ENCODE peak calls at places on chromosome 5, in four cellular contexts. U, D, H and J are unnamed samples. For H3K27me3, the result is how much of the 10 kb centered on the place peaks cover.

GRCh38 chr5:75052461-75053285 is at the start of gene GCNT4:
- DNase-seq in U (peak), D (no peak), H (peak), J (no peak)

GRCh38 chr5:158450761-158451160 is 591.8 kb upstream of the CLINT1 start:
- DNase-seq in U (peak), D (no peak), H (peak), J (no peak)

GRCh38 chr5:138000102-138000723 is 32.7 kb downstream of the FAM13B start:
- DNase-seq in U (peak), D (peak), H (no peak), J (peak)

GRCh38 chr5:93915142-93915553 is 173.7 kb upstream of the POU5F2 start:
- DNase-seq in U (peak), D (no peak), H (peak), J (peak)

GRCh38 chr5:137753227-137753985 is 757 bp downstream of the HNRNPA0 start:
- DNase-seq in U (no peak), D (no peak), H (no peak), J (no peak)

GRCh38 chr5:158616707-158617106 is 483.0 kb downstream of the EBF1 start:
- DNase-seq in U (no peak), D (no peak), H (no peak), J (no peak)

GRCh38 chr5:94314507-94315170 is 303.8 kb downstream of the KIAA0825 start:
- DNase-seq in U (no peak), D (no peak), H (no peak), J (no peak)

GRCh38 chr5:107817951-107818350 is 147.2 kb upstream of the EFNA5 start:
- DNase-seq in U (no peak), D (no peak), H (no peak), J (no peak)

GRCh38 chr5:65121880-65122436 is 353.2 kb downstream of the CWC27 start:
- DNase-seq in U (peak), D (peak), H (no peak), J (peak)

GRCh38 chr5:179162351-179163235 is 102.4 kb downstream of the ZNF354C start:
- DNase-seq in U (no peak), D (no peak), H (no peak), J (no peak)

GRCh38 chr5:54243483-54244080 is 66.8 kb downstream of the ARL15 start:
- DNase-seq in U (peak), D (no peak), H (peak), J (peak)

GRCh38 chr5:171770153-171770552 is 15.5 kb upstream of the SMIM23 start:
- DNase-seq in U (no peak), D (no peak), H (no peak), J (no peak)

DNA sequence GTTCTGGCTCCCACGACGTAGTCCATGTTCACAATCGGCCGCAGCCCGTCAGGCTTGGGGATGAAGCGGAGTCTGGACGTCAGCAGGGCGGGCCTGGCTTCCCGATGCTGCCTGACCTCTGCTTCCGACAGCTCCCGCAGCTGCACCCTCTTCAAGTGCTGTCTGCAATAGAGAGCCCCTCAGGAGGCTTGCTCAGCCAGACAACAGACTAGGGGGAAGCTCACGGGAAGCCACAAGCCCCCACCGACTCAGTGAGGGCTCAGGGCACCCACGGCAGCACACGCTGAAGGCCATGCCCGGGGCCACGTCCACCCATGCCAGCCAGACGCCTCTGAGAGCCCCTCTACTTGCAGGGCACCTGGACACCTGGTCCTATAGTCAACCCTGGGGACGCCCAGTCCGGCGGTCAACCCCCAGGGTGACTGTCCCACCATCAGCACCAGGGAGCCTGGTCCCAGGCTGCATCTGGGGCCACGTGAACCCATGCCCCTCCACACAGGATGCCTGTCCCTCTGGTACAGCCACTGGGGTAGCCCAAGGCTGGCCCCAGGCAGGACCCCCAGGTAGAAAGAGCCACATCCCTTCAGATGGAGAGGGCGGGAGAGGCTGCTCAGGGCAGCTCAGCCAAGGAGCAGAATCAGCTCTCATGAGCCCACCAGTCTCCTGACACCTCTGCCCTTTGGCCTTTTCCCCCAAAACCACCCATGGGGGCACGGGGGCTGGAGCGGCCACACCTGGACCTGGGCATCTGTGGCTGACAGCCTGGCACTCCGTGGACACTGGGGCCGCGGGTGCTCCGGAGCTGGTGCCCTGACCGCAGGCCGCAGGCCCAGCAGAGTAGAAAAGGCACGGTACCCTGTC is 14.5 kb downstream of the TERT start:
- DNase-seq in U (no peak), D (no peak), H (no peak), J (no peak)
- H3K4me3 ChIP-seq in U (no peak), D (no peak), H (no peak), J (no peak)

GRCh38 chr5:157266286-157267007 is 524 bp downstream of the CYFIP2 start:
- DNase-seq in U (no peak), D (no peak), H (no peak), J (no peak)

GRCh38 chr5:157267766-157268480 is 2.0 kb downstream of the CYFIP2 start:
- DNase-seq in U (no peak), D (no peak), H (no peak), J (peak)

GRCh38 chr5:157267025-157267424 is 1.1 kb downstream of the CYFIP2 start:
- DNase-seq in U (no peak), D (no peak), H (no peak), J (no peak)

GRCh38 chr5:157263586-157264090 is 2.3 kb upstream of the CYFIP2 start:
- DNase-seq in U (no peak), D (no peak), H (no peak), J (peak)

DNA sequence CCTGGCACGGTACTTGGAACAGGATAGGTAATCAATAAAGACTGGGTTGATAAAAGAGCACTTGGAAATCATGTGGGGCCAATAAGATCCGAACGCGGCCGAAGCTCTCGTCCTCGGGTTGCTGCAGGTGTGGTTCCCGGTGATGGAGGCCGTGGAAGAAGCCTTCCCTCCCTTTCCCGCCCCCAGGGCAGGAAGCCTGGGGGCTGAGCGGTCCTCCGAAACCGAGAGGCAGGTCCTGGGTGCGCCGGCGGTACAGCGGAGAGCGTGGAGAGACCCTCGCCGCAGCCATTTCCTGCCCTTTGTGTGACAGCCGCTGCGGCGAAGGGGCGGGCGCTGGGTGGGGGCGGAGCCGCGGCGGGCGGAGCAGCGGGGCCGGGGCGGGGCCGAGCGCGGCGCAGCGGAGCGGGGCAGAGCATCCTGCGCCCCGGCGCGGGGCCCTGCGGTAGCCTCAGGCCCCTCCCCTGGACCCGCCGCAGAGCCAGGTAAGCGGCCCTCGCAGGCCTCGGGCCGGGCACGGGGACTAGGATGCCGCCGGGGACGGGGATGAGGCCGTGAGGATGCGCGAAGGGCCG is at the start of gene CYFIP2:
- DNase-seq in U (peak), D (no peak), H (peak), J (no peak)
- H3K27me3 ChIP-seq in U (under half), D (under half), H (under half), J (under half)

DNA sequence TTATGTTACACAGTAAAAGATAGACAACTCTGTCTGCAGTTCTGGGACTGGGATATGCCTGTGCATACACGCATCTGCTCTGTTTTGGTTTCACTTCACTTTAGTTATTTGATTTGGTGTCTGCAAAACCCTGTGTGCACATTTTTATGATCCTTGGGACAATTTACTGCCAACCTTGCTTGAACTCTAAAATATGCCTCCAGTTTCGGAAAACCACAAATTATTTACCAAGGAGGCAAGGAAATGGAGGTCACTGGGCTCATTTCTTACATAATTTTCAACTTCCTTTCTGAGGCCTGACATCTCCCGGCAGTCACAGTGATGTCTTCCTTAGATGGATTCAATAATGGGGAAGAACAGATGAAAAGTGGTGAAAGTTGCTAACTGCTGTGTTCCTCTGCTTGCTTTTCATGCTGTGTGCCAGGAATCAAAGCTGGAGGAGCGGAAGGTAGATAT is 61.2 kb upstream of the TAF11L2 start:
- DNase-seq in U (peak), D (no peak), H (peak), J (no peak)
- H3K4me3 ChIP-seq in U (peak), D (no peak), H (peak), J (no peak)

DNA sequence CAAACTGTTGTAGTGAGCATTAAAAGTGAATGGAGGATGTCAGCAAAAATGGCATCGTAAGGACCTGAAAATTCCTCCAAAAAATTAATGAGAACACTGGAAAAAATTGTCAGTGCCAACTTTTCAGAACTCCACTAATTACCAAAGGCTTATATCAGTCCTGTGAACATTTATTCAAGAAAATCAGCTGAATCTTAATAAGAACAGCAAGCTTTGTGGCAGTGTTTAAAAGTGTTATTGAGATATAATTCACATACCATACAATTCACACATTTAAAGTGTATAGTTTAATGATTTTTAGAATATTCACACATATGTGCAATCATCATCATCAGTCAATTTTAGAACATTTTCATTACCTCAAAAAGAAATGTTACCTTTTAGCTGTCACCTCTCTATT is 57.6 kb downstream of the G3BP1 start:
- DNase-seq in U (no peak), D (no peak), H (no peak), J (no peak)
- H3K27me3 ChIP-seq in U (under half), D (under half), H (under half), J (under half)

GRCh38 chr5:88676637-88677481 is 206.1 kb downstream of the MEF2C start:
- DNase-seq in U (no peak), D (no peak), H (no peak), J (no peak)

GRCh38 chr5:88677502-88677901 is 205.5 kb downstream of the MEF2C start:
- DNase-seq in U (no peak), D (no peak), H (no peak), J (no peak)

GRCh38 chr5:88678780-88679491 is 204.0 kb downstream of the MEF2C start:
- DNase-seq in U (no peak), D (no peak), H (no peak), J (no peak)

GRCh38 chr5:88679638-88680037 is 203.3 kb downstream of the MEF2C start:
- DNase-seq in U (no peak), D (no peak), H (no peak), J (no peak)

GRCh38 chr5:88677943-88678779 is 204.8 kb downstream of the MEF2C start:
- DNase-seq in U (no peak), D (no peak), H (no peak), J (no peak)
- H3K4me3 ChIP-seq in U (no peak), D (no peak), H (no peak), J (no peak)

GRCh38 chr5:141806626-141807025 is 71.6 kb downstream of the PCDH1 start:
- DNase-seq in U (no peak), D (no peak), H (no peak), J (no peak)
- H3K27me3 ChIP-seq in U (half or more), D (half or more), H (half or more), J (under half)